ENCODE peak calls at places on chromosome 1, in nine cellular contexts. T is GM12878, S is RWPE1, V is posterior cingulate gyrus, K is Caki2, E is left ventricle myocardium superior, G is progenitor cell of endocrine pancreas, X is lung, R is foreskin fibroblast. C is an unnamed sample.

GRCh38 chr1:17596651-17597509 is 57.4 kb downstream of the ARHGEF10L start:
- DNase-seq in T (no peak), S (no peak), V (no peak), K (no peak), E (no peak), G (no peak), X (no peak), R (no peak), C (no peak)

GRCh38 chr1:94705755-94706154 is 114.4 kb upstream of the SLC44A3 start:
- DNase-seq in T (no peak), S (no peak), V (no peak), K (no peak), E (no peak), G (no peak), X (no peak), R (no peak), C (no peak)

GRCh38 chr1:10788592-10789006 is 7.8 kb downstream of the CASZ1 start:
- DNase-seq in T (no peak), S (no peak), V (peak), K (peak), E (peak), G (no peak), X (no peak), R (peak), C (no peak)

GRCh38 chr1:235648954-235649721 is 446 bp downstream of the GNG4 start:
- DNase-seq in T (no peak), S (peak), V (no peak), K (peak), E (peak), G (peak), X (peak), R (peak), C (peak)

GRCh38 chr1:29468501-29468900 is 232.2 kb downstream of the PTPRU start:
- DNase-seq in T (no peak), S (no peak), V (no peak), K (no peak), E (no peak), G (no peak), X (no peak), R (no peak), C (no peak)

GRCh38 chr1:74222701-74223100 is 12.5 kb upstream of the TNNI3K start:
- DNase-seq in T (no peak), S (peak), V (no peak), K (no peak), E (no peak), G (no peak), X (no peak), R (peak), C (no peak)

GRCh38 chr1:156838972-156839371 is 19.9 kb downstream of the INSRR start:
- DNase-seq in T (no peak), S (no peak), V (no peak), K (no peak), E (peak), G (no peak), X (no peak), R (peak), C (peak)

GRCh38 chr1:78297828-78298227 is 192.9 kb upstream of the PTGFR start:
- DNase-seq in T (no peak), S (no peak), V (no peak), K (no peak), E (no peak), G (no peak), X (no peak), R (peak), C (no peak)

GRCh38 chr1:181451661-181452060 is 31.7 kb upstream of the CACNA1E start:
- DNase-seq in T (no peak), S (no peak), V (no peak), K (no peak), E (no peak), G (no peak), X (no peak), R (no peak), C (no peak)

GRCh38 chr1:187067160-187067559 is 238.4 kb downstream of the PLA2G4A start:
- DNase-seq in T (no peak), S (no peak), V (no peak), K (no peak), E (no peak), G (no peak), X (no peak), R (no peak), C (no peak)

GRCh38 chr1:66095190-66095589 is 302.5 kb downstream of the PDE4B start:
- DNase-seq in T (no peak), S (no peak), V (no peak), K (no peak), E (no peak), G (no peak), X (no peak), R (no peak), C (no peak)

GRCh38 chr1:151905070-151905442 is 4.3 kb downstream of the THEM4 start:
- DNase-seq in T (no peak), S (no peak), V (no peak), K (no peak), E (peak), G (no peak), X (peak), R (no peak), C (peak)

GRCh38 chr1:9633493-9633892 is 18.0 kb upstream of the PIK3CD start:
- DNase-seq in T (no peak), S (no peak), V (no peak), K (no peak), E (no peak), G (no peak), X (no peak), R (no peak), C (no peak)

C was measured in activated gamma-delta T cell treated with Interleukin-2 at 50 U/mL for 16 hours.